ENCODE peak calls at places on chromosomes 5 and 9, in ten cellular contexts. H is stomach, E is HL-60, L is heart left ventricle, D is sigmoid colon, K is heart right ventricle, Z is ascending aorta, O is colonic mucosa, C is fibroblast of lung, A is Peyer's patch. Q is an unnamed sample. For H3K27me3, the result is how much of the 10 kb centered on the place peaks cover.

GRCh38 chr9:72952914-72953313 is at the start of gene ALDH1A1:
- DNase-seq in H (peak), E (no peak), L (no peak), D (no peak), K (no peak), Z (no peak), O (peak), C (no peak), A (no peak), Q (no peak)

GRCh38 chr5:35031276-35031675 is 16.5 kb downstream of the AGXT2 start:
- DNase-seq in H (no peak), E (no peak), L (no peak), D (no peak), K (no peak), Z (no peak), O (no peak), C (peak), A (no peak), Q (no peak)

GRCh38 chr9:93937193-93937592 is 18.0 kb downstream of the BARX1 start:
- DNase-seq in H (no peak), E (no peak), L (no peak), D (no peak), K (no peak), Z (no peak), O (no peak), C (no peak), A (no peak), Q (no peak)

GRCh38 chr5:99033014-99033931 is 104.5 kb upstream of the CHD1 start:
- DNase-seq in H (no peak), E (no peak), L (no peak), D (no peak), K (no peak), Z (no peak), O (no peak), C (no peak), A (no peak), Q (no peak)

GRCh38 chr9:7135735-7136134 is 378.0 kb downstream of the KDM4C start:
- DNase-seq in H (no peak), E (no peak), L (no peak), D (no peak), K (no peak), Z (no peak), O (no peak), C (no peak), A (no peak), Q (no peak)

GRCh38 chr5:127296321-127296720 is 5.7 kb downstream of the MEGF10 start:
- DNase-seq in H (no peak), E (no peak), L (no peak), D (no peak), K (no peak), Z (no peak), O (no peak), C (peak), A (no peak), Q (no peak)

GRCh38 chr5:77168884-77169254 is 41.6 kb upstream of the PDE8B start:
- DNase-seq in H (peak), E (no peak), L (peak), D (no peak), K (no peak), Z (no peak), O (peak), C (no peak), A (peak), Q (peak)

GRCh38 chr5:19401032-19401431 is 587.0 kb downstream of the CDH18 start:
- DNase-seq in H (no peak), E (no peak), L (no peak), D (no peak), K (no peak), Z (no peak), O (no peak), C (no peak), A (no peak), Q (no peak)

GRCh38 chr5:74632947-74633356 is 7.6 kb downstream of the ENC1 start:
- DNase-seq in H (no peak), E (no peak), L (no peak), D (no peak), K (no peak), Z (no peak), O (no peak), C (peak), A (no peak), Q (no peak)

GRCh38 chr5:160930361-160930760 is 78.3 kb upstream of the ATP10B start:
- DNase-seq in H (no peak), E (no peak), L (no peak), D (no peak), K (no peak), Z (no peak), O (no peak), C (peak), A (no peak), Q (no peak)

GRCh38 chr9:133233681-133234432 is 24.8 kb upstream of the OBP2B start:
- DNase-seq in H (no peak), E (no peak), L (peak), D (peak), K (no peak), Z (no peak), O (no peak), C (no peak), A (no peak), Q (no peak)

GRCh38 chr5:155471027-155471426 is 457.5 kb downstream of the KIF4B start:
- DNase-seq in H (no peak), E (no peak), L (no peak), D (no peak), K (no peak), Z (no peak), O (no peak), C (no peak), A (no peak), Q (no peak)

GRCh38 chr9:138023394-138024124 is 146.0 kb downstream of the CACNA1B start:
- DNase-seq in H (peak), E (no peak), L (no peak), D (peak), K (no peak), Z (no peak), O (no peak), C (no peak), A (peak), Q (no peak)

GRCh38 chr9:138020795-138021182 is 143.2 kb downstream of the CACNA1B start:
- DNase-seq in H (no peak), E (no peak), L (no peak), D (peak), K (no peak), Z (no peak), O (no peak), C (no peak), A (no peak), Q (no peak)

GRCh38 chr9:138021251-138022056 is 143.9 kb downstream of the CACNA1B start:
- DNase-seq in H (peak), E (no peak), L (no peak), D (peak), K (no peak), Z (no peak), O (no peak), C (no peak), A (no peak), Q (no peak)

GRCh38 chr9:138022756-138023393 is 145.3 kb downstream of the CACNA1B start:
- DNase-seq in H (peak), E (no peak), L (no peak), D (peak), K (no peak), Z (no peak), O (no peak), C (no peak), A (no peak), Q (no peak)

DNA sequence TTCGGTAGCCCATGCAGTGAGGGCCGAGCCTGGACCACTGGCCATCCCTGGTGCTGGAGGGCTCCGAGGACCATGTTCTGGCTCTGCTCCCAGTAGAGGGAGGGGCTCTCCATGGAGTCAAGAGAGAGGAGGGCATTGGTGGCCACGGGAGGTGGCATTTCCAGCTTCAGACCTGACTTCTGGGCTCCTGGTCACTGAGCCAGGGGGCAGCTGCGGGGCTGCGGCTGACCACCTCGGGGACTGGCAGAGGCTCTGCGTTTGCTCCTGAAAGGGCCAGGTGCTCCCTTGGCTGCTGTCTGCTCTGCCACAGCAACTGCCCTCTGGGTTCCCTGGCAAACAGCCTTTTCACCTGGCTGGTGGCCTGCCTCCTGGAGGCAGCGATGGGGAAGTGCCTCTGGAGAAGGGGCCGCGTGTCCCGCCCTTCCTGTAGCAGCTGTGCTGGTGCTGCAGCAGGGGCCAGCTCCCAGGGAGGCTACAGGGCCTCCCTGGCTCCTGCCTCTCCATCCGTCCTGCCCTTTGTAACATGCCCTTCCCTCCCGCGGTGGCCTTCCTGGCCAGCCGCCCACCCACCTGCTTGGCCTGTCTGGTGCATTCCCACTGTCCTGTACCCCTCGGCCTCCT is 144.6 kb downstream of the CACNA1B start:
- DNase-seq in H (peak), E (no peak), L (no peak), D (peak), K (no peak), Z (no peak), O (no peak), C (no peak), A (peak), Q (no peak)
- TF ChIP-seq CTCF in H (no peak), E (no peak), L (peak), D (no peak), K (peak), Z (no peak), O (peak), C (no peak), A (no peak), Q (no peak)

DNA sequence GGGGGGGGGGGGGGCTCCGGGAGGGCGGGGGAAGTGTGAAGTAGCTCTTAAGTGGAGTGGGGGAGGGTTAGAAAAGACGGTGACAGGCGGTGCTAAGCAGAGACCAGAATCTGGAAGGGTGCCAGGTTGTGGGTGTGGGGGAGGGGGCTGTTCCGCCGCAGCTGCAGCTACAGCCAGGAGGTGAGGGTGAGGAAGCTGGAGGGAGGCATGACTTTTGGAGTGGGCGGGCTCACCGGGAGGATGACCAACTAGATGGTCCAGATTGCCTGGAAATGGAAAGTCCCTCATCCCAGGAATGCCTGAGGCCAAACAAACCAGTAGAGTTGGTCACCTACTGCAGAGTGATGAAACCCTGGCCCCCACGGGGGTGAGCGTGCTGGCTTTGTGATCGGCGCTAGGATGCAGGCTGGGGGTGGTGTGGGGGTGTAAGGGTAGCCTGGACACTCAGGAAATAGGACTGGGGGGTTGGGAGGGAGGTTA is 158.1 kb upstream of the SHB start:
- DNase-seq in H (no peak), E (peak), L (peak), D (no peak), K (peak), Z (no peak), O (peak), C (peak), A (no peak), Q (peak)
- H3K4me3 ChIP-seq in H (no peak), E (no peak), L (no peak), D (no peak), K (no peak), Z (no peak), O (no peak), C (no peak), A (no peak), Q (peak)

GRCh38 chr9:107975426-107976010 is 485.9 kb upstream of the KLF4 start:
- DNase-seq in H (no peak), E (no peak), L (no peak), D (no peak), K (no peak), Z (no peak), O (peak), C (no peak), A (no peak), Q (no peak)
- H3K27me3 ChIP-seq in H (under half), E (under half), L (under half), D (under half), K (under half), Z (under half), O (under half), C (under half), A (under half), Q (under half)

GRCh38 chr5:37370864-37371726 is at the start of gene NUP155:
- DNase-seq in H (peak), E (peak), L (peak), D (peak), K (peak), Z (peak), O (peak), C (peak), A (peak), Q (peak)
- TF ChIP-seq CTCF in H (no peak), E (no peak), L (no peak), D (no peak), K (no peak), Z (no peak), O (no peak), C (no peak), A (peak), Q (no peak)

DNA sequence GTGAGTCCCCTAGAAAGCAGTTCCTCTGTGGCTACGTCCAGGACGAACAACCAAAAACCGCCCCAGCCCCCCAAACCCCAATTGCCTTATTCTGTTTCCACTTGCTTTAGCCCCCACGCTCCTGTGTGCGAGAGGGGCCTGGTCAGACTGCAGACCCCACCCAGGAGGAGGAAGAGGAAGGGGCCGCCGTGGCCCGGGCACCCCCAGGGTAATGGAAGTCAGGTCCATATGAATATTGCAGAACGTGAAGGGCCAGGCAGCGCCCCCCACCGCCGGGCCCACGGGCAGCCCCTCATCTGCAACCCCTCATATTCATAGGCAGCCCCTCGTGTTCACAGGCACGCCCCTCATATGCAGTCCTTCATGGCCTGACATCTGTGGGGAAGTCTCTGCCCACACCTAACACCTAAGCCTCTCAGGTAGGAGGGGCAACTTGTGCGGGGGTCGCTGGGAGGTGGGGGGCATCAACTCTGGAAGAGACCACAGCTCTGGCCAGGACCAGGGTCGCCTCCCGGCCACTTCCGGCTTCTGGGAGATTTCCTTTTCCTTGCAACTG is 37.7 kb upstream of the PLEKHG4B start:
- DNase-seq in H (no peak), E (no peak), L (no peak), D (no peak), K (no peak), Z (no peak), O (no peak), C (no peak), A (no peak), Q (no peak)
- H3K4me3 ChIP-seq in H (peak), E (no peak), L (peak), D (no peak), K (peak), Z (peak), O (peak), C (no peak), A (peak), Q (peak)

GRCh38 chr9:136156216-136157120 is 37.8 kb upstream of the TMEM250 start:
- DNase-seq in H (no peak), E (no peak), L (no peak), D (no peak), K (no peak), Z (no peak), O (no peak), C (no peak), A (no peak), Q (no peak)
- H3K27me3 ChIP-seq in H (under half), E (under half), L (under half), D (under half), K (under half), Z (under half), O (under half), C (under half), A (under half), Q (under half)

GRCh38 chr5:10030219-10030831 is 219.4 kb downstream of the ATPSCKMT start:
- DNase-seq in H (no peak), E (no peak), L (no peak), D (no peak), K (no peak), Z (no peak), O (no peak), C (peak), A (no peak), Q (peak)
- TF ChIP-seq CTCF in H (no peak), E (no peak), L (no peak), D (no peak), K (no peak), Z (no peak), O (no peak), C (peak), A (no peak), Q (peak)

DNA sequence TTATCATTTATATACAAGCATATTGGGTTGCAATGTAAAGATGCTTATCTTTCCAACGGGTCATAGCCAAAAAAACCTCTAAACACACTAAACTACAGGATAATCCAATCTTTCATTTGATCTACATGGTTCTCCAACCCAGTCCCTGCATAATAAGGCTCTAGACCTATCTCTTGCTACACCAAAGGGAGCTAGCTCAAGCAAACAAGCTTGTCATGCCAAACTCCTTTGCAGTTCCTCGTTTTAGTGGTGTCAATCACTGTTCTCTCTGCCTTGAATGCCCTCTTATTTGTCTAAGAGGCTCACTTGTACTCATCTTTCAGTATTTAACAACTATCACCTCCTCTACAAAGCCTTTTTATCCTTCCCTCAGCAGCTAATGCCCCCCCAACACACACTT is 5.6 kb downstream of the HOMER1 start:
- DNase-seq in H (no peak), E (no peak), L (no peak), D (no peak), K (no peak), Z (no peak), O (no peak), C (no peak), A (no peak), Q (no peak)
- H3K4me3 ChIP-seq in H (no peak), E (no peak), L (no peak), D (no peak), K (no peak), Z (no peak), O (no peak), C (no peak), A (no peak), Q (no peak)

Q was measured in BE2C.